ENCODE peak calls at places on chromosomes 12 and 14, in six cellular contexts. Z, G, M, J, U and H are unnamed samples.

GRCh38 chr14:100688598-100689499 is 37.8 kb upstream of the DLK1 start:
- DNase-seq in Z (no peak), G (no peak), M (no peak), J (peak), U (no peak), H (peak)

GRCh38 chr12:84636801-84637285 is 275.8 kb downstream of the SLC6A15 start:
- DNase-seq in Z (no peak), G (no peak), M (no peak), J (peak), U (no peak), H (no peak)

GRCh38 chr12:29732211-29732992 is 51.3 kb downstream of the TMTC1 start:
- DNase-seq in Z (no peak), G (no peak), M (no peak), J (no peak), U (no peak), H (no peak)

GRCh38 chr12:122873540-122873939 is 22.4 kb downstream of the VPS37B start:
- DNase-seq in Z (no peak), G (no peak), M (no peak), J (no peak), U (no peak), H (no peak)

GRCh38 chr14:91869556-91869955 is 2.2 kb upstream of the TC2N start:
- DNase-seq in Z (peak), G (no peak), M (no peak), J (no peak), U (no peak), H (no peak)

GRCh38 chr12:117134059-117134458 is 34.8 kb upstream of the TESC start:
- DNase-seq in Z (no peak), G (no peak), M (no peak), J (no peak), U (no peak), H (no peak)

GRCh38 chr14:23512156-23512555 is 39.4 kb downstream of the ZFHX2 start:
- DNase-seq in Z (no peak), G (no peak), M (no peak), J (no peak), U (no peak), H (no peak)

GRCh38 chr14:105023791-105024480 is 3.1 kb upstream of the CDCA4 start:
- DNase-seq in Z (no peak), G (no peak), M (no peak), J (peak), U (no peak), H (no peak)

GRCh38 chr12:50542448-50542847 is 37.7 kb downstream of the DIP2B start:
- DNase-seq in Z (no peak), G (no peak), M (no peak), J (peak), U (no peak), H (no peak)

GRCh38 chr12:128259556-128260070 is 7.4 kb upstream of the TMEM132C start:
- DNase-seq in Z (peak), G (peak), M (no peak), J (peak), U (no peak), H (no peak)

GRCh38 chr14:65637780-65638179 is 225.2 kb downstream of the FUT8 start:
- DNase-seq in Z (no peak), G (no peak), M (no peak), J (peak), U (no peak), H (no peak)

GRCh38 chr12:52203126-52203921 is 11.5 kb upstream of the KRT80 start:
- DNase-seq in Z (peak), G (peak), M (peak), J (peak), U (no peak), H (no peak)

GRCh38 chr14:46344327-46344937 is 307.1 kb downstream of the RPL10L start:
- DNase-seq in Z (peak), G (no peak), M (peak), J (peak), U (no peak), H (no peak)

GRCh38 chr14:54866588-54866987 is 36.0 kb downstream of the GCH1 start:
- DNase-seq in Z (peak), G (no peak), M (no peak), J (peak), U (no peak), H (no peak)

GRCh38 chr12:93099777-93100176 is 170.7 kb upstream of the EEA1 start:
- DNase-seq in Z (no peak), G (no peak), M (no peak), J (no peak), U (no peak), H (no peak)

GRCh38 chr12:83067981-83068380 is 381.3 kb downstream of the TMTC2 start:
- DNase-seq in Z (no peak), G (no peak), M (no peak), J (no peak), U (no peak), H (no peak)